ENCODE peak calls at places on chromosomes 5 and 9, in five cellular contexts. One of them, this sample, is unnamed.

GRCh38 chr5:91401175-91401574 is 18.1 kb upstream of the ARRDC3 start:
- DNase-seq in neuronal stem cell: no peak
- DNase-seq in H1: no peak
- DNase-seq in mesenchymal stem cell: no peak
- DNase-seq in trophoblast cell: no peak
- DNase-seq in this sample: no peak

GRCh38 chr9:133968966-133969617 is 23.0 kb downstream of the VAV2 start:
- DNase-seq in trophoblast cell: no peak
- DNase-seq in mesenchymal stem cell: no peak
- DNase-seq in neuronal stem cell: no peak
- DNase-seq in H1: no peak
- DNase-seq in this sample: no peak

GRCh38 chr5:172642511-172642910 is 1.4 kb downstream of the NEURL1B start:
- DNase-seq in H1: no peak
- DNase-seq in trophoblast cell: no peak
- DNase-seq in mesenchymal stem cell: peak; percentile 33
- DNase-seq in neuronal stem cell: no peak
- DNase-seq in this sample: no peak

GRCh38 chr5:61051267-61051666 is 106.3 kb downstream of the NDUFAF2 start:
- DNase-seq in mesenchymal stem cell: peak; percentile 68
- DNase-seq in neuronal stem cell: no peak
- DNase-seq in H1: no peak
- DNase-seq in trophoblast cell: no peak
- DNase-seq in this sample: no peak

GRCh38 chr5:21649969-21650368 is 1203.2 kb downstream of the CDH12 start:
- DNase-seq in neuronal stem cell: no peak
- DNase-seq in H1: no peak
- DNase-seq in trophoblast cell: no peak
- DNase-seq in mesenchymal stem cell: no peak
- DNase-seq in this sample: no peak

GRCh38 chr9:137544176-137544755 is 5.9 kb downstream of the PNPLA7 start:
- DNase-seq in trophoblast cell: no peak
- DNase-seq in mesenchymal stem cell: peak; percentile 76
- DNase-seq in H1: no peak
- DNase-seq in neuronal stem cell: no peak
- DNase-seq in this sample: no peak

GRCh38 chr5:71976449-71976848 is 130.8 kb upstream of the MAP1B start:
- DNase-seq in mesenchymal stem cell: no peak
- DNase-seq in neuronal stem cell: no peak
- DNase-seq in H1: no peak
- DNase-seq in trophoblast cell: no peak
- DNase-seq in this sample: no peak

GRCh38 chr5:10724799-10725507 is 36.1 kb downstream of the DAP start:
- DNase-seq in neuronal stem cell: no peak
- DNase-seq in H1: no peak
- DNase-seq in mesenchymal stem cell: peak; percentile 84
- DNase-seq in trophoblast cell: no peak
- DNase-seq in this sample: no peak

GRCh38 chr9:77271023-77271690 is 93.8 kb downstream of the VPS13A start:
- DNase-seq in mesenchymal stem cell: no peak
- DNase-seq in neuronal stem cell: no peak
- DNase-seq in trophoblast cell: no peak
- DNase-seq in H1: no peak
- DNase-seq in this sample: no peak

GRCh38 chr5:134226441-134227192 is 744 bp upstream of the PPP2CA start:
- DNase-seq in H1: no peak
- DNase-seq in mesenchymal stem cell: peak; percentile 59
- DNase-seq in neuronal stem cell: no peak
- DNase-seq in trophoblast cell: no peak
- DNase-seq in this sample: no peak

GRCh38 chr5:59816901-59817300 is 76.6 kb downstream of the PDE4D start:
- DNase-seq in trophoblast cell: no peak
- DNase-seq in H1: no peak
- DNase-seq in neuronal stem cell: no peak
- DNase-seq in mesenchymal stem cell: no peak
- DNase-seq in this sample: no peak

GRCh38 chr5:86917117-86917579 is 299.4 kb downstream of the COX7C start:
- DNase-seq in neuronal stem cell: peak; percentile 48
- DNase-seq in trophoblast cell: no peak
- DNase-seq in mesenchymal stem cell: peak; percentile 63
- DNase-seq in H1: peak; percentile 47
- DNase-seq in this sample: no peak

GRCh38 chr9:24416136-24416535 is 129.6 kb downstream of the IZUMO3 start:
- DNase-seq in mesenchymal stem cell: no peak
- DNase-seq in neuronal stem cell: no peak
- DNase-seq in trophoblast cell: no peak
- DNase-seq in H1: no peak
- DNase-seq in this sample: no peak

GRCh38 chr5:43245724-43246385 is 53.8 kb downstream of the NIM1K start:
- DNase-seq in neuronal stem cell: no peak
- DNase-seq in trophoblast cell: no peak
- DNase-seq in mesenchymal stem cell: no peak
- DNase-seq in H1: no peak
- DNase-seq in this sample: no peak

GRCh38 chr9:69871143-69871834 is 50.7 kb downstream of the CFAP95 start:
- DNase-seq in mesenchymal stem cell: no peak
- DNase-seq in trophoblast cell: no peak
- DNase-seq in H1: no peak
- DNase-seq in neuronal stem cell: no peak
- DNase-seq in this sample: no peak

DNA sequence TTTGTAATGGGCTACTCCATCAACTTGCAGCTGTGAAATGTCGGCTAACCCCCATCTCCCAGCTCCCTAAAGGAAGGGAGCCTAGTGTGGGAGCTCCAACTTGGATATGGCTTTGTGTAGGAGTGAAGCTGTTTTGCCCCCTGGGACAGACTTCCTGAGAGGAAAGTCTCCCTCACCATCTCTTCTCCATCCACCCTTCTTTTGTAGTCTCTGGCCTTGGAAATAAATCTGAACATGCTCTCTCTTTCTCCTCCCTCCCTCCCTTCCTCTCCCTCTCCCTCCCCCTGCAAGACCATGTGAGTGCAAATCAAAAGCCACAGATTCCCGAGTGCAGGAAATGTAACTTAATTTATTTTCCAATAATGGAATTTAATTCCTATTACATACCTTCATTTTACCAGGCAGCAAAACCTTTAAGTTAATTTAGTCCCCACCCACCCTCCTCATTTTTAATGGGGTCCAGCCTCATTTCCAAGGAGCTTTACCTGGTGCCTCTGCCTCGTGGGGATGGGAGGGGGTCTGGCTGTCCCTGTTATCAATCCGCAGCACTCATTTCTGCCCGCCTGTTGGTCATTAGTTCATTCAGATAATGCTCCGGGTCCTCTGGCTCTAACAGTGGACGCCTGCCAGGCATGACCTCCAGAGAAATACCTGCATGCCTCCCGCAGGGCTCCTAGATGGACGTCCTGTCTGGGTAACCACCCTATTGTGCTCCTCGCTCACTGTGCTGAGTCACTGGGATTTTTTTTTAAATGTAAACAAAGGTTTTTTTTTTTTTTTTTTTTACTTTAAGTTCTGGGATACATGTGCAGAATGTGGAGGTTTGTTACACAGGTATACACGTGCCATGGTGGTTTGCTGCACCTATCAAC is 122.8 kb upstream of the TAF11L2 start:
- DNase-seq in trophoblast cell: peak; percentile 93
- DNase-seq in H1: peak; percentile 54
- DNase-seq in mesenchymal stem cell: peak; percentile 61
- DNase-seq in neuronal stem cell: no peak
- DNase-seq in this sample: peak; percentile 76
- H3K23ac ChIP-seq in trophoblast cell: no peak overlapping the region
- H3K23ac ChIP-seq in H1: no peak overlapping the region
- H3K23ac ChIP-seq in mesenchymal stem cell: no peak overlapping the region
- H3K23ac ChIP-seq in neuronal stem cell: no peak overlapping the region
- H3K23ac ChIP-seq in this sample: no peak overlapping the region

GRCh38 chr5:153237671-153238332 is 252.7 kb upstream of the GRIA1 start:
- DNase-seq in trophoblast cell: no peak
- DNase-seq in H1: no peak
- DNase-seq in mesenchymal stem cell: no peak
- DNase-seq in neuronal stem cell: no peak
- DNase-seq in this sample: no peak

GRCh38 chr5:153233933-153234332 is 256.5 kb upstream of the GRIA1 start:
- DNase-seq in H1: no peak
- DNase-seq in neuronal stem cell: no peak
- DNase-seq in trophoblast cell: no peak
- DNase-seq in mesenchymal stem cell: no peak
- DNase-seq in this sample: no peak
- H2BK12ac ChIP-seq in H1: no peak overlapping the region
- H2BK12ac ChIP-seq in neuronal stem cell: no peak overlapping the region
- H2BK12ac ChIP-seq in trophoblast cell: no peak overlapping the region
- H2BK12ac ChIP-seq in mesenchymal stem cell: no peak overlapping the region
- H2BK12ac ChIP-seq in this sample: no peak overlapping the region

GRCh38 chr5:139494832-139495231 is 12.3 kb upstream of the STING1 start:
- DNase-seq in trophoblast cell: no peak
- DNase-seq in mesenchymal stem cell: peak; percentile 56
- DNase-seq in H1: no peak
- DNase-seq in neuronal stem cell: no peak
- DNase-seq in this sample: no peak
- H3K23ac ChIP-seq in trophoblast cell: no peak overlapping the region
- H3K23ac ChIP-seq in mesenchymal stem cell: no peak overlapping the region
- H3K23ac ChIP-seq in H1: no peak overlapping the region
- H3K23ac ChIP-seq in neuronal stem cell: no peak overlapping the region
- H3K23ac ChIP-seq in this sample: no peak overlapping the region

DNA sequence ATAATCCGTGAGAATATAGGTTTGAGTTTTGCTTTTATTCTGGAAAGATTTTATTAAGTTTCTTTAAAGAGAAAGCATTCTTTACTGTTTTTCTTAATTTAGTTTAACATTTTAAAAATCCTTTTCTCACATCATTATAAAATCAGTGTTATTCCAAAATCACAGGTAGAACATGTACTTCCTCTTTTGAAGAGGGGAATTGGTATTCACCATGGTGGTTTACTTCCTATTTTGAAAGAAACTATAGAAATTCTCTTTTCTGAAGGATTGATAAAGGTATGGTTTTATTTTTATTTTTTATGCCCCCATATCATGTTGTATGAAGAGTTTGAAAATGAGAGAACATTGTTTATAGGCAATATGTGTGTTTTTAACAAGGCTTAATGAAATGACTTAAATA is 43.0 kb downstream of the MTREX start:
- DNase-seq in neuronal stem cell: no peak
- DNase-seq in H1: no peak
- DNase-seq in trophoblast cell: no peak
- DNase-seq in mesenchymal stem cell: no peak
- DNase-seq in this sample: no peak
- H2BK12ac ChIP-seq in neuronal stem cell: no peak overlapping the region
- H2BK12ac ChIP-seq in H1: no peak overlapping the region
- H2BK12ac ChIP-seq in trophoblast cell: no peak overlapping the region
- H2BK12ac ChIP-seq in mesenchymal stem cell: no peak overlapping the region
- H2BK12ac ChIP-seq in this sample: no peak overlapping the region

GRCh38 chr5:168002116-168002515 is 289.3 kb upstream of the WWC1 start:
- DNase-seq in neuronal stem cell: no peak
- DNase-seq in trophoblast cell: no peak
- DNase-seq in mesenchymal stem cell: no peak
- DNase-seq in H1: no peak
- DNase-seq in this sample: no peak
- H3K23ac ChIP-seq in neuronal stem cell: no peak overlapping the region
- H3K23ac ChIP-seq in trophoblast cell: no peak overlapping the region
- H3K23ac ChIP-seq in mesenchymal stem cell: no peak overlapping the region
- H3K23ac ChIP-seq in H1: no peak overlapping the region
- H3K23ac ChIP-seq in this sample: no peak overlapping the region

GRCh38 chr5:136985785-136986475 is 513.2 kb downstream of the SPOCK1 start:
- DNase-seq in trophoblast cell: no peak
- DNase-seq in mesenchymal stem cell: no peak
- DNase-seq in neuronal stem cell: no peak
- DNase-seq in H1: no peak
- DNase-seq in this sample: no peak
- H2BK12ac ChIP-seq in trophoblast cell: no peak overlapping the region
- H2BK12ac ChIP-seq in mesenchymal stem cell: no peak overlapping the region
- H2BK12ac ChIP-seq in neuronal stem cell: no peak overlapping the region
- H2BK12ac ChIP-seq in H1: no peak overlapping the region
- H2BK12ac ChIP-seq in this sample: no peak overlapping the region

GRCh38 chr9:92035146-92035545 is 80.1 kb downstream of the SPTLC1 start:
- DNase-seq in H1: no peak
- DNase-seq in trophoblast cell: no peak
- DNase-seq in neuronal stem cell: no peak
- DNase-seq in mesenchymal stem cell: peak; percentile 48
- DNase-seq in this sample: no peak

GRCh38 chr9:92033307-92033706 is 81.9 kb downstream of the SPTLC1 start:
- DNase-seq in neuronal stem cell: no peak
- DNase-seq in trophoblast cell: no peak
- DNase-seq in H1: no peak
- DNase-seq in mesenchymal stem cell: no peak
- DNase-seq in this sample: no peak

GRCh38 chr9:92032891-92033290 is 82.3 kb downstream of the SPTLC1 start:
- DNase-seq in mesenchymal stem cell: no peak
- DNase-seq in trophoblast cell: no peak
- DNase-seq in neuronal stem cell: no peak
- DNase-seq in H1: no peak
- DNase-seq in this sample: no peak

GRCh38 chr9:92035687-92036410 is 79.4 kb downstream of the SPTLC1 start:
- DNase-seq in H1: no peak
- DNase-seq in neuronal stem cell: no peak
- DNase-seq in mesenchymal stem cell: peak; percentile 94
- DNase-seq in trophoblast cell: no peak
- DNase-seq in this sample: no peak

GRCh38 chr9:92033991-92034390 is 81.2 kb downstream of the SPTLC1 start:
- DNase-seq in trophoblast cell: no peak
- DNase-seq in H1: no peak
- DNase-seq in mesenchymal stem cell: no peak
- DNase-seq in neuronal stem cell: no peak
- DNase-seq in this sample: no peak
- H3K23ac ChIP-seq in trophoblast cell: no peak overlapping the region
- H3K23ac ChIP-seq in H1: no peak overlapping the region
- H3K23ac ChIP-seq in mesenchymal stem cell: no peak overlapping the region
- H3K23ac ChIP-seq in neuronal stem cell: no peak overlapping the region
- H3K23ac ChIP-seq in this sample: no peak overlapping the region